ENCODE peak calls at places on chromosomes 12 and 14, in eight cellular contexts. P is stimulated activated CD4-positive, alpha-beta T cell treated with anti-CD3 and anti-CD28 coated beads, Interleukin-12 subunit alpha, Interleukin-12 subunit beta, amount 100 ng/mL, for 48 hours; W is astrocyte of the spinal cord; N is activated naive CD4-positive, alpha-beta T cell treated with Interleukin-2 at 50 U/mL for 16 hours; X is stimulated activated CD8-positive, alpha-beta memory T cell treated with anti-CD3 and anti-CD28 coated beads, Interleukin-2, amount 100 ng/mL, for 1 hour; M is putamen; B is effector memory CD8-positive, alpha-beta T cell; A is upper lobe of right lung. Q is an unnamed sample.

GRCh38 chr14:81940636-81941035 is 407.0 kb upstream of the SEL1L start:
- DNase-seq in P (no peak), W (no peak), N (no peak), X (no peak), M (no peak), B (no peak), A (no peak), Q (no peak)

GRCh38 chr12:124718458-124718857 is 145.2 kb downstream of the SCARB1 start:
- DNase-seq in P (no peak), W (no peak), N (no peak), X (no peak), M (no peak), B (no peak), A (no peak), Q (no peak)

GRCh38 chr14:101088395-101088667 is 184.8 kb upstream of the RTL1 start:
- DNase-seq in P (no peak), W (no peak), N (no peak), X (no peak), M (no peak), B (no peak), A (no peak), Q (no peak)

GRCh38 chr12:99605-100004 is 33.0 kb downstream of the IQSEC3 start:
- DNase-seq in P (no peak), W (peak), N (no peak), X (no peak), M (no peak), B (no peak), A (peak), Q (no peak)

GRCh38 chr14:81435578-81436295 is 35.6 kb upstream of the STON2 start:
- DNase-seq in P (peak), W (peak), N (peak), X (no peak), M (peak), B (no peak), A (peak), Q (peak)

GRCh38 chr12:104971276-104971675 is 13.2 kb upstream of the SLC41A2 start:
- DNase-seq in P (no peak), W (no peak), N (no peak), X (no peak), M (no peak), B (no peak), A (no peak), Q (no peak)

GRCh38 chr12:10101042-10101579 is 2.3 kb upstream of the CLEC1A start:
- DNase-seq in P (no peak), W (peak), N (no peak), X (no peak), M (no peak), B (no peak), A (no peak), Q (no peak)

GRCh38 chr14:103755060-103755459 is 39.5 kb downstream of the ZFYVE21 start:
- DNase-seq in P (no peak), W (no peak), N (no peak), X (no peak), M (no peak), B (no peak), A (no peak), Q (no peak)

GRCh38 chr14:38297681-38298080 is 41.8 kb upstream of the CLEC14A start:
- DNase-seq in P (no peak), W (peak), N (no peak), X (no peak), M (no peak), B (no peak), A (no peak), Q (no peak)

GRCh38 chr14:80310950-80311349 is 99.6 kb upstream of the DIO2 start:
- DNase-seq in P (no peak), W (peak), N (no peak), X (no peak), M (no peak), B (no peak), A (no peak), Q (no peak)

GRCh38 chr14:55731881-55732498 is 152.0 kb downstream of the KTN1 start:
- DNase-seq in P (peak), W (peak), N (peak), X (no peak), M (no peak), B (peak), A (no peak), Q (peak)

GRCh38 chr12:120678572-120678971 is 8.4 kb upstream of the MLEC start:
- DNase-seq in P (no peak), W (no peak), N (no peak), X (no peak), M (no peak), B (no peak), A (no peak), Q (no peak)

GRCh38 chr12:117125275-117125613 is 26.0 kb upstream of the TESC start:
- DNase-seq in P (no peak), W (no peak), N (no peak), X (no peak), M (peak), B (no peak), A (peak), Q (no peak)

GRCh38 chr12:57839996-57840395 is 6.5 kb downstream of the CTDSP2 start:
- DNase-seq in P (no peak), W (no peak), N (no peak), X (no peak), M (no peak), B (no peak), A (no peak), Q (no peak)

GRCh38 chr14:95496690-95497241 is 19.7 kb downstream of the SYNE3 start:
- DNase-seq in P (no peak), W (peak), N (no peak), X (no peak), M (no peak), B (no peak), A (no peak), Q (no peak)

GRCh38 chr12:10235761-10236631 is 23.3 kb downstream of the GABARAPL1 start:
- DNase-seq in P (no peak), W (peak), N (peak), X (no peak), M (peak), B (peak), A (no peak), Q (peak)

GRCh38 chr12:85448548-85449139 is 168.6 kb downstream of the ALX1 start:
- DNase-seq in P (no peak), W (peak), N (no peak), X (no peak), M (no peak), B (no peak), A (no peak), Q (no peak)

GRCh38 chr12:103326190-103326589 is 169.6 kb downstream of the C12orf42 start:
- DNase-seq in P (no peak), W (no peak), N (no peak), X (no peak), M (no peak), B (no peak), A (no peak), Q (no peak)

GRCh38 chr12:77377116-77377515 is 311.7 kb upstream of the E2F7 start:
- DNase-seq in P (no peak), W (peak), N (no peak), X (no peak), M (no peak), B (no peak), A (no peak), Q (no peak)

GRCh38 chr14:22630066-22630465 is 14.1 kb downstream of the OR6J1 start:
- DNase-seq in P (no peak), W (peak), N (no peak), X (no peak), M (no peak), B (no peak), A (no peak), Q (no peak)

GRCh38 chr14:37142835-37143499 is 29.4 kb downstream of the SLC25A21 start:
- DNase-seq in P (no peak), W (peak), N (no peak), X (no peak), M (no peak), B (no peak), A (no peak), Q (no peak)

GRCh38 chr14:95452176-95452889 is 64.1 kb downstream of the SYNE3 start:
- DNase-seq in P (no peak), W (no peak), N (no peak), X (no peak), M (no peak), B (no peak), A (no peak), Q (no peak)

GRCh38 chr12:119870462-119870861 is 6.7 kb downstream of the CIT start:
- DNase-seq in P (no peak), W (peak), N (no peak), X (no peak), M (no peak), B (no peak), A (no peak), Q (no peak)

GRCh38 chr14:97180304-97181200 is 383.4 kb downstream of the VRK1 start:
- DNase-seq in P (no peak), W (peak), N (no peak), X (no peak), M (peak), B (no peak), A (no peak), Q (no peak)

GRCh38 chr14:75315143-75315542 is 36.5 kb downstream of the FOS start:
- DNase-seq in P (no peak), W (peak), N (no peak), X (no peak), M (no peak), B (no peak), A (no peak), Q (no peak)

GRCh38 chr14:58296731-58297130 is 1.6 kb upstream of the ARID4A start:
- DNase-seq in P (no peak), W (no peak), N (no peak), X (no peak), M (no peak), B (no peak), A (no peak), Q (no peak)

GRCh38 chr12:1619599-1619998 is 9.4 kb upstream of the WNT5B start:
- DNase-seq in P (no peak), W (no peak), N (no peak), X (no peak), M (no peak), B (no peak), A (peak), Q (no peak)

GRCh38 chr12:202081-202731 is 11.8 kb downstream of the SLC6A12 start:
- DNase-seq in P (no peak), W (no peak), N (no peak), X (no peak), M (no peak), B (no peak), A (peak), Q (no peak)

GRCh38 chr12:47838286-47838931 is 18.7 kb upstream of the HDAC7 start:
- DNase-seq in P (no peak), W (peak), N (peak), X (no peak), M (peak), B (no peak), A (peak), Q (no peak)

GRCh38 chr14:38404100-38404541 is 148.2 kb upstream of the CLEC14A start:
- DNase-seq in P (no peak), W (peak), N (no peak), X (no peak), M (no peak), B (no peak), A (no peak), Q (no peak)

GRCh38 chr14:91186515-91187066 is 57.9 kb downstream of the GPR68 start:
- DNase-seq in P (no peak), W (no peak), N (no peak), X (no peak), M (no peak), B (no peak), A (no peak), Q (no peak)

GRCh38 chr14:86065407-86065806 is 535.5 kb downstream of the FLRT2 start:
- DNase-seq in P (no peak), W (no peak), N (no peak), X (no peak), M (no peak), B (no peak), A (no peak), Q (no peak)

GRCh38 chr14:59439256-59440015 is 25.7 kb downstream of the GPR135 start:
- DNase-seq in P (no peak), W (peak), N (no peak), X (no peak), M (no peak), B (no peak), A (no peak), Q (no peak)

Q was measured in activated naive CD8-positive, alpha-beta T cell treated with anti-CD3 and anti-CD28 coated beads for 36 hours.